ENCODE peak calls at places on chromosome 3, in seven cellular contexts. H, D, W, O, J, Y and Q are unnamed samples.
A peak's percentile ranks its signal among the peaks of the same experiment; 100 is the strongest.

GRCh38 chr3:71581451-71581980 is 2.0 kb downstream of the FOXP1 start:
- DNase-seq in D (no peak), J (no peak), H (no peak), O (peak; percentile 21), W (peak; percentile 50), Y (no peak), Q (no peak)

GRCh38 chr3:107884719-107885460 is 205.9 kb downstream of the CD47 start:
- DNase-seq in Y (peak; percentile 76), D (no peak), J (peak; percentile 80), H (no peak), O (peak; percentile 59), W (no peak), Q (peak; percentile 77)

GRCh38 chr3:111619833-111620232 is 24.7 kb upstream of the ZBED2 start:
- DNase-seq in D (peak; percentile 65), J (no peak), H (no peak), O (no peak), W (no peak), Y (no peak), Q (no peak)

GRCh38 chr3:117080899-117081298 is 371.3 kb downstream of the TUSC7 start:
- DNase-seq in Y (no peak), D (no peak), J (no peak), O (no peak), W (no peak), H (no peak), Q (no peak)

GRCh38 chr3:38177175-38177574 is 11.8 kb downstream of the OXSR1 start:
- DNase-seq in Y (no peak), H (no peak), O (no peak), W (no peak), J (no peak), D (no peak), Q (no peak)

GRCh38 chr3:66592927-66593625 is 92.3 kb upstream of the LRIG1 start:
- DNase-seq in Y (no peak), D (no peak), J (no peak), W (peak; percentile 20), H (no peak), O (no peak), Q (no peak)

GRCh38 chr3:34312684-34313083 is 514.3 kb downstream of the PDCD6IP start:
- DNase-seq in Y (no peak), O (no peak), H (no peak), D (no peak), W (no peak), J (no peak), Q (no peak)

GRCh38 chr3:50068134-50068533 is 20.6 kb upstream of the RBM5 start:
- DNase-seq in O (no peak), H (no peak), W (no peak), Y (peak; percentile 17), J (no peak), D (no peak), Q (no peak)

GRCh38 chr3:63908081-63908736 is 4.0 kb downstream of the SCAANT1 start:
- DNase-seq in O (peak; percentile 70), J (peak; percentile 52), D (no peak), H (no peak), Y (no peak), W (no peak), Q (no peak)

GRCh38 chr3:105868450-105868744 is 415 bp downstream of the CBLB start:
- DNase-seq in O (peak; percentile 65), Y (no peak), J (peak; percentile 61), D (peak; percentile 67), W (peak; percentile 78), H (peak; percentile 43), Q (no peak)

DNA sequence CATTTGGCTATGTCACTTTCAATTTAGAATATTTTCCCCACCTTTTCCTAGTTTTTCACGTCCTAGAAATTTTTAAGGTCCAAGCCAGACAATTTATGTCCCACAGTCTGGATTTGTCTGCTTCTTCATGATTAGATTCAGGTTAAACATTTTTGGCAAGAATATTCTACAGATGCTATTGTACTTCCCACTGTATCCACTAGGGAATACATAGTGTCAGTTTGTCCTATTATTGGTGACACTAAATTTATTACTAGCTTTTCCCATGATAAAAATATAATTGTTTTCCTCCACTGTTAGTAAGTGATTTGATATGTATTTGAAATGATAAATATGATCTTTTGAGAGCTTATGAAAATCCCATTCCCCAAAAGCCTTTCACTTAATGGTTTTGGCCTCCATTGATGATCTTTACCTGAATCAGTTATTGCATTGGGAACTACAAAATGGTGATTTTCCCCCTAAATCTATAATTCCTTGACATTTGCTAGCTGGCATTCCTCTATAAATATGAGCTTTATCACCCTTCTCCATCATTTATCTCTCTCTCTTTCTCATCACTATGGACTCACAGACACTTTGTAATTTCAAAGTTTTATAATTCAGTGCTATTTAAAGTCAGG is 8.3 kb downstream of the ARL14 start:
- DNase-seq in W (no peak), H (no peak), D (no peak), J (no peak), Y (no peak), O (no peak), Q (no peak)
- TF ChIP-seq CTCF in W (peak; percentile 18), H (no peak), D (peak; percentile 36), J (peak; percentile 49), Y (peak; percentile 45), O (peak; percentile 37), Q (peak; percentile 52)

GRCh38 chr3:88031543-88032148 is 27.2 kb downstream of the CGGBP1 start:
- DNase-seq in W (no peak), J (peak; percentile 36), Y (no peak), D (no peak), O (peak; percentile 28), H (peak; percentile 53), Q (peak; percentile 1)

GRCh38 chr3:88030200-88030599 is 28.6 kb downstream of the CGGBP1 start:
- DNase-seq in J (no peak), D (no peak), Y (no peak), H (no peak), W (no peak), O (no peak), Q (no peak)

GRCh38 chr3:88033088-88033487 is 25.7 kb downstream of the CGGBP1 start:
- DNase-seq in O (no peak), W (no peak), Y (no peak), J (no peak), D (no peak), H (no peak), Q (no peak)

GRCh38 chr3:88033806-88034205 is 25.0 kb downstream of the CGGBP1 start:
- DNase-seq in Y (no peak), J (no peak), H (no peak), O (no peak), W (no peak), D (no peak), Q (no peak)

GRCh38 chr3:88032245-88032644 is 26.6 kb downstream of the CGGBP1 start:
- DNase-seq in J (no peak), W (no peak), H (no peak), Y (no peak), O (no peak), D (no peak), Q (no peak)
- H3K4me3 ChIP-seq in J (peak overlapping the region; percentile 43), W (no peak overlapping the region), H (peak overlapping the region; percentile 39), Y (no peak overlapping the region), O (peak overlapping the region; percentile 46), D (peak overlapping the region; percentile 31), Q (peak overlapping the region; percentile 18)

DNA sequence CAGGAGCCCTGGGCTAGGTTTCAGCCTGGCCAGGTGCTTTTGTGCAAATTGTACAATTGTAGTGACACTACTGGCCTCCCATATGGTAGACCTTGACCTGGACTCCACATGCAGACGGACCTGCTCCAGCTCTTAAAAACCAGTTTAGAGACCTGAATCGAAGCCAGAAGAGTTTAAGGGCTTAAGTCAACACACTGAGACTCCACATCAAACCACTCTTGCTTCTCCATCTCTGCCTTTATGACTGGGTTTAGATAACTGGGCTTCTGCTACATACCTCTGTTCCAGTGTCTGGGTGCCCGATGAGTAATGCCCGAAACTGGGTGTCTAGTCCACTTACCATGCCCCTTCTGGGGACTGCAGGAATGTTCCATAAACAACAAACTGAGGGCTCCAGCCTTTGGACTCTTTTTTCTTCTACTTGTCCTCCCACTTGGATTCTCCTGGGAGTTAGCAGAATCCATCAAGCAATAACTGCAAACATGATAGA is 32.8 kb downstream of the TMEM212 start:
- DNase-seq in J (peak; percentile 52), O (peak; percentile 46), D (no peak), H (no peak), Y (no peak), W (peak; percentile 21), Q (no peak)
- TF ChIP-seq CTCF in J (no peak), O (no peak), D (no peak), H (no peak), Y (no peak), W (no peak), Q (no peak)

DNA sequence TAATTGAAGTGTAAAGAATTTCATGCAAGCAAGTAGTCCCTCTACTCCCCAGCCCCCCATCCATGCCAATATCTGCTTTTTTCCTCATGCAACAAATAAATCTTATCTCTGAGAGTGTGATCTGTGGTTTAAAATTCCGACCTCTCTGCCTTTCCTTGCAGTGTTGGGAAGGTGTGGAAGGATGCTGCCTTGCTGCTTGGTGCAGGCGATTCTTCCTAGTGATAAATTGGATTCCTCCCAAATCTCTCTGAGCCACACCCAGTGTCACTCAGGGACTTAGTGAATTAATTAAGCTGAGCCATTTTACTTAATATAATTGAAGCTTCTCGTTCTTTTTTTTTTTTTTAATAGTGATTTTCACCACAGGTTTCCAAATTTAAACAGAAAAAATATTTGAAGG is 3.4 kb downstream of the GAP43 start:
- DNase-seq in O (no peak), J (no peak), W (no peak), H (no peak), D (no peak), Y (no peak), Q (no peak)
- H3K4me3 ChIP-seq in O (no peak overlapping the region), J (no peak overlapping the region), W (no peak overlapping the region), H (no peak overlapping the region), D (no peak overlapping the region), Y (no peak overlapping the region), Q (no peak overlapping the region)

DNA sequence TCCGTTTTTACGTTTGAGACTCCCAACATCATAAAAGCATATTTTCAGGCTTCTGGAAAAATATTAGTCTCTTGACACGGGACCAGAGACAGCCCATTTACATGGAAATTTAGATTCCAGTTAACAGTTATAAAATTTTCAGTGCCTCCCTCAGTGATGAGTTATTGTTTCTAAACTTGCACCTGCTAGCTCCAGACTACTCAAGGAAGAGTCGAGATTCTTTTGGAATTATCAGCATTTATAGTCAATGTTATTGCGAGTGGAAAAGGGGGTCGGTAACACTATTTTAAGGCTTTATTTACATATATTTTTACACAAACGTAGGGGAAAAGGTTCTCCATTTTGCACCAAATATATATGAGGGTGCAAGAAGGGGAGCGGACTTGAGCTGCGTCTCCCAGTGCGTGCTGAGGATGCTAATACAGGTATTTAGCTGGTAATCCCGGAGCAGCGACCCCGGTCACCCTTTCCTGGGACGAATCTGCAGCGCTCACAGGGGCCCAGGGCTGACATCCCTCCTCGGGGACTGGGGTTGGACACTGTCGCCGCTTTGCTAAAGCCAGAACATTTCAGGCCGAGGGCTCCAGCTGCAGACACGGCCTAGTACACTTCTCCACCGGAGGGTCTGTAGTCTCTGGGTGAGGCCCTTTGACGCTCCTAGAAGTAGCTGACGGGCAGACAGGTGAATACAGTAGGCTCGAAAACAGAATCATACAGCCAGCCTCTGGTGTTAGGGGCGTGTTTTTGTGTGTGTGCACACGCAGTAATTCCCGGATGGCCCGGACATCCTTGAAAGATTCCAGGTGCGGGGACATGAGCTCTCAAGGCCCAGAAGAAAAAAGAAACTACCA is 729 bp upstream of the ZBTB11 start:
- DNase-seq in Y (no peak), O (no peak), D (peak; percentile 55), H (peak; percentile 32), J (no peak), W (peak; percentile 12), Q (no peak)
- TF ChIP-seq CTCF in Y (no peak), O (no peak), D (peak; percentile 52), H (no peak), J (no peak), W (no peak), Q (no peak)